ENCODE peak calls at places on chromosomes 5 and 9, in eight cellular contexts. One of them, this sample, is unnamed.

GRCh38 chr9:114099523-114100270 is 605 bp upstream of the KIF12 start:
- DNase-seq in breast epithelium: no peak
- DNase-seq in spleen: peak; percentile 47
- DNase-seq in endothelial cell of umbilical vein: no peak
- DNase-seq in stomach: no peak
- DNase-seq in GM12892: no peak
- DNase-seq in HCT116: no peak
- DNase-seq in vagina: no peak
- DNase-seq in this sample: no peak

GRCh38 chr5:59874675-59875074 is 18.9 kb downstream of the PDE4D start:
- DNase-seq in breast epithelium: no peak
- DNase-seq in spleen: no peak
- DNase-seq in endothelial cell of umbilical vein: no peak
- DNase-seq in stomach: no peak
- DNase-seq in GM12892: no peak
- DNase-seq in HCT116: no peak
- DNase-seq in vagina: no peak
- DNase-seq in this sample: no peak

GRCh38 chr5:67490543-67491321 is 294.1 kb upstream of the CD180 start:
- DNase-seq in breast epithelium: no peak
- DNase-seq in spleen: no peak
- DNase-seq in endothelial cell of umbilical vein: no peak
- DNase-seq in stomach: no peak
- DNase-seq in GM12892: no peak
- DNase-seq in HCT116: no peak
- DNase-seq in vagina: no peak
- DNase-seq in this sample: no peak

GRCh38 chr5:38208782-38209378 is 49.5 kb upstream of the EGFLAM start:
- DNase-seq in breast epithelium: no peak
- DNase-seq in spleen: no peak
- DNase-seq in endothelial cell of umbilical vein: peak; percentile 22
- DNase-seq in stomach: no peak
- DNase-seq in GM12892: no peak
- DNase-seq in HCT116: peak; percentile 47
- DNase-seq in vagina: no peak
- DNase-seq in this sample: peak; percentile 60

GRCh38 chr5:7667216-7667767 is 183.6 kb downstream of the CFAP90 start:
- DNase-seq in breast epithelium: no peak
- DNase-seq in spleen: no peak
- DNase-seq in endothelial cell of umbilical vein: no peak
- DNase-seq in stomach: no peak
- DNase-seq in GM12892: no peak
- DNase-seq in HCT116: no peak
- DNase-seq in vagina: no peak
- DNase-seq in this sample: no peak

GRCh38 chr9:127866535-127866934 is 10.9 kb downstream of the AK1 start:
- DNase-seq in breast epithelium: no peak
- DNase-seq in spleen: no peak
- DNase-seq in endothelial cell of umbilical vein: no peak
- DNase-seq in stomach: no peak
- DNase-seq in GM12892: no peak
- DNase-seq in HCT116: no peak
- DNase-seq in vagina: no peak
- DNase-seq in this sample: no peak

GRCh38 chr9:86098793-86099694 is at the start of gene GOLM1:
- DNase-seq in breast epithelium: no peak
- DNase-seq in spleen: peak; percentile 82
- DNase-seq in endothelial cell of umbilical vein: peak; percentile 58
- DNase-seq in stomach: peak; percentile 58
- DNase-seq in GM12892: peak; percentile 49
- DNase-seq in HCT116: no peak
- DNase-seq in vagina: no peak
- DNase-seq in this sample: no peak

GRCh38 chr5:144469106-144469505 is 298.4 kb downstream of the KCTD16 start:
- DNase-seq in breast epithelium: no peak
- DNase-seq in spleen: no peak
- DNase-seq in endothelial cell of umbilical vein: no peak
- DNase-seq in stomach: no peak
- DNase-seq in GM12892: no peak
- DNase-seq in HCT116: no peak
- DNase-seq in vagina: no peak
- DNase-seq in this sample: no peak

GRCh38 chr9:105072476-105072875 is 144.5 kb upstream of the ABCA1 start:
- DNase-seq in breast epithelium: no peak
- DNase-seq in spleen: no peak
- DNase-seq in endothelial cell of umbilical vein: no peak
- DNase-seq in stomach: no peak
- DNase-seq in GM12892: no peak
- DNase-seq in HCT116: no peak
- DNase-seq in vagina: no peak
- DNase-seq in this sample: no peak

GRCh38 chr5:14174235-14174636 is 31.1 kb downstream of the TRIO start:
- DNase-seq in breast epithelium: no peak
- DNase-seq in spleen: no peak
- DNase-seq in endothelial cell of umbilical vein: peak; percentile 57
- DNase-seq in stomach: no peak
- DNase-seq in GM12892: no peak
- DNase-seq in HCT116: no peak
- DNase-seq in vagina: no peak
- DNase-seq in this sample: no peak

GRCh38 chr9:92426501-92426900 is 2.2 kb upstream of the OMD start:
- DNase-seq in breast epithelium: no peak
- DNase-seq in spleen: no peak
- DNase-seq in endothelial cell of umbilical vein: no peak
- DNase-seq in stomach: no peak
- DNase-seq in GM12892: no peak
- DNase-seq in HCT116: no peak
- DNase-seq in vagina: no peak
- DNase-seq in this sample: no peak

GRCh38 chr9:127112056-127112455 is 10.4 kb downstream of the ANGPTL2 start:
- DNase-seq in breast epithelium: peak; percentile 67
- DNase-seq in spleen: no peak
- DNase-seq in endothelial cell of umbilical vein: no peak
- DNase-seq in stomach: peak; percentile 38
- DNase-seq in GM12892: no peak
- DNase-seq in HCT116: no peak
- DNase-seq in vagina: no peak
- DNase-seq in this sample: no peak

GRCh38 chr5:174817610-174818009 is 93.2 kb downstream of the MSX2 start:
- DNase-seq in breast epithelium: no peak
- DNase-seq in spleen: no peak
- DNase-seq in endothelial cell of umbilical vein: no peak
- DNase-seq in stomach: no peak
- DNase-seq in GM12892: no peak
- DNase-seq in HCT116: no peak
- DNase-seq in vagina: peak; percentile 8
- DNase-seq in this sample: no peak

GRCh38 chr9:135083831-135084230 is 3.6 kb upstream of the OLFM1 start:
- DNase-seq in breast epithelium: no peak
- DNase-seq in spleen: no peak
- DNase-seq in endothelial cell of umbilical vein: no peak
- DNase-seq in stomach: peak; percentile 53
- DNase-seq in GM12892: no peak
- DNase-seq in HCT116: no peak
- DNase-seq in vagina: no peak
- DNase-seq in this sample: no peak

GRCh38 chr9:13513710-13514444 is 234.4 kb upstream of the MPDZ start:
- DNase-seq in breast epithelium: peak; percentile 47
- DNase-seq in spleen: no peak
- DNase-seq in endothelial cell of umbilical vein: peak; percentile 9
- DNase-seq in stomach: no peak
- DNase-seq in GM12892: no peak
- DNase-seq in HCT116: no peak
- DNase-seq in vagina: no peak
- DNase-seq in this sample: no peak

GRCh38 chr5:165881259-165881658 is 2375.8 kb downstream of the MAT2B start:
- DNase-seq in breast epithelium: no peak
- DNase-seq in spleen: no peak
- DNase-seq in endothelial cell of umbilical vein: no peak
- DNase-seq in stomach: no peak
- DNase-seq in GM12892: no peak
- DNase-seq in HCT116: no peak
- DNase-seq in vagina: no peak
- DNase-seq in this sample: no peak

GRCh38 chr5:76380346-76381074 is 22.6 kb upstream of the IQGAP2 start:
- DNase-seq in breast epithelium: no peak
- DNase-seq in spleen: no peak
- DNase-seq in endothelial cell of umbilical vein: no peak
- DNase-seq in stomach: no peak
- DNase-seq in GM12892: no peak
- DNase-seq in HCT116: no peak
- DNase-seq in vagina: no peak
- DNase-seq in this sample: no peak

GRCh38 chr5:176875783-176876505 is 23.2 kb downstream of the HK3 start:
- DNase-seq in breast epithelium: no peak
- DNase-seq in spleen: no peak
- DNase-seq in endothelial cell of umbilical vein: no peak
- DNase-seq in stomach: no peak
- DNase-seq in GM12892: no peak
- DNase-seq in HCT116: no peak
- DNase-seq in vagina: no peak
- DNase-seq in this sample: no peak

GRCh38 chr5:24749701-24750100 is 104.9 kb upstream of the CDH10 start:
- DNase-seq in breast epithelium: no peak
- DNase-seq in spleen: no peak
- DNase-seq in endothelial cell of umbilical vein: no peak
- DNase-seq in stomach: no peak
- DNase-seq in GM12892: no peak
- DNase-seq in HCT116: no peak
- DNase-seq in vagina: no peak
- DNase-seq in this sample: no peak

GRCh38 chr5:102959055-102959454 is 160.9 kb downstream of the GIN1 start:
- DNase-seq in breast epithelium: no peak
- DNase-seq in spleen: no peak
- DNase-seq in endothelial cell of umbilical vein: peak; percentile 91
- DNase-seq in stomach: no peak
- DNase-seq in GM12892: no peak
- DNase-seq in HCT116: peak; percentile 92
- DNase-seq in vagina: no peak
- DNase-seq in this sample: no peak

GRCh38 chr9:100268271-100268670 is 84.5 kb downstream of the TEX10 start:
- DNase-seq in breast epithelium: no peak
- DNase-seq in spleen: no peak
- DNase-seq in endothelial cell of umbilical vein: no peak
- DNase-seq in stomach: no peak
- DNase-seq in GM12892: no peak
- DNase-seq in HCT116: no peak
- DNase-seq in vagina: no peak
- DNase-seq in this sample: no peak

DNA sequence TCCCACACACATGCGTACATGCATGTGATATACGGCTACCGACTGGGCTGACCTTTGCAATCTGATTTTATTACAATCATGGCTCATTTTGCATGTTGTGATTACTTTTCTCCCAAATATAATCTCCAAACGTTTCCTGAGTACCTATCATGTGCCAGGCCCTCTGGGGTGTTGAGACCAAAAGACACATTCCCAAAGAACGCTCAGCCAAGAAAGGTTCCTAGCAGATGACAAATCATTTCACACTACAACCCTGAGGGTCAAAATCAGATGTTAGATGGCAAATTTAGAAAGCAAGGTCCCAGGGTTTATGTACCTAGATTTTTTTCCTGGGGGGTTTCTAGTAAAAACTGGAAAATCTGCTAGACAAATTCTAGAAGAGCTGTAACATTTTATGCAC is 32.4 kb upstream of the SLC25A51 start:
- DNase-seq in breast epithelium: no peak
- DNase-seq in spleen: no peak
- DNase-seq in endothelial cell of umbilical vein: no peak
- DNase-seq in stomach: no peak
- DNase-seq in GM12892: no peak
- DNase-seq in HCT116: no peak
- DNase-seq in vagina: no peak
- DNase-seq in this sample: no peak
- TF ChIP-seq POLR2A in breast epithelium: no peak
- TF ChIP-seq POLR2A in spleen: no peak
- TF ChIP-seq POLR2A in endothelial cell of umbilical vein: no peak
- TF ChIP-seq POLR2A in stomach: no peak
- TF ChIP-seq POLR2A in GM12892: no peak
- TF ChIP-seq POLR2A in HCT116: no peak
- TF ChIP-seq POLR2A in vagina: no peak
- TF ChIP-seq POLR2A in this sample: no peak

DNA sequence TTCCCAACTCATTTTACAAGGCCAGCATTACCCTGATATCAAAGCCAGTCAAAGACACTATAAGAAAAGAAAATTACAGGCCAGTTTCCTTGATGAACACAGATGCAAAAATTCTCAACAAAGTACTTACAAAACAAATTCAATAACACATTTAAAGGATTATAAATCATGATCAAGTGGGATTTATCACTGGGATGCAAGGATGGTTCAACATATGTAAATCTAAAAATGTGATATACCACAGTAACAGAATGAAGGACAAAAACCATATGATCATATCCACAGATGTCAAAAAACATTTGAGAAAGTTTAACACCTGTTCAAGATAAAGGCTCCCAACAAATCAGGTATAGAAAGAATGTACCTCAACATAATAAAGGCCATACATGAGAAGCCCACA is 130.6 kb downstream of the NDUFS4 start:
- DNase-seq in breast epithelium: no peak
- DNase-seq in spleen: no peak
- DNase-seq in endothelial cell of umbilical vein: no peak
- DNase-seq in stomach: no peak
- DNase-seq in GM12892: no peak
- DNase-seq in HCT116: no peak
- DNase-seq in vagina: no peak
- DNase-seq in this sample: no peak
- TF ChIP-seq POLR2AphosphoS5 in breast epithelium: no peak
- TF ChIP-seq POLR2AphosphoS5 in spleen: no peak
- TF ChIP-seq POLR2AphosphoS5 in endothelial cell of umbilical vein: no peak
- TF ChIP-seq POLR2AphosphoS5 in stomach: no peak
- TF ChIP-seq POLR2AphosphoS5 in GM12892: no peak
- TF ChIP-seq POLR2AphosphoS5 in HCT116: no peak
- TF ChIP-seq POLR2AphosphoS5 in vagina: no peak
- TF ChIP-seq POLR2AphosphoS5 in this sample: no peak

GRCh38 chr9:19229725-19230355 is 653 bp upstream of the DENND4C start:
- DNase-seq in breast epithelium: no peak
- DNase-seq in spleen: peak; percentile 94
- DNase-seq in endothelial cell of umbilical vein: peak; percentile 72
- DNase-seq in stomach: no peak
- DNase-seq in GM12892: peak; percentile 53
- DNase-seq in HCT116: peak; percentile 36
- DNase-seq in vagina: peak; percentile 90
- DNase-seq in this sample: peak; percentile 95
- TF ChIP-seq POLR2A in breast epithelium: no peak
- TF ChIP-seq POLR2A in spleen: no peak
- TF ChIP-seq POLR2A in endothelial cell of umbilical vein: no peak
- TF ChIP-seq POLR2A in stomach: no peak
- TF ChIP-seq POLR2A in GM12892: peak; percentile 26
- TF ChIP-seq POLR2A in HCT116: no peak
- TF ChIP-seq POLR2A in vagina: no peak
- TF ChIP-seq POLR2A in this sample: no peak

DNA sequence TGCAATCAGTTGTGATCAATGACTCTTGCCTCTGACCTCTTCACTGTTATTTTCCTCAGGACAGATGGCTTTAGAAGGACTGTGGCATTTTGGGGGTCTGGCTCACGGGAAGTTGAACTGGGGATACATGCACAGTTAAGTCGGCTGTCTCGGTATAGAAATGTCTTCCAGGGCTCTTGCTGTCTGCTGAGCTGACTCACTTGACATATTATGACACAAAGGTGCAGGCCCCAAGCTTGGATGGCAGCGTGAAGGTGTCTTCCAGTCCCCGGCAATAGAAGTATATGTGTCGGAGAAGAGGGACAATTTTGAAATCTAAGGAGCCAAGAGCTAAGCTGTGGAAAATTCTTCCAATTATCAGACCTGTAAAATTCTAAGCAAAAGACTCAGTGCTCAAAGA is 9.8 kb upstream of the ARSI start:
- DNase-seq in breast epithelium: no peak
- DNase-seq in spleen: no peak
- DNase-seq in endothelial cell of umbilical vein: no peak
- DNase-seq in stomach: no peak
- DNase-seq in GM12892: no peak
- DNase-seq in HCT116: no peak
- DNase-seq in vagina: no peak
- DNase-seq in this sample: no peak
- TF ChIP-seq POLR2AphosphoS5 in breast epithelium: no peak
- TF ChIP-seq POLR2AphosphoS5 in spleen: no peak
- TF ChIP-seq POLR2AphosphoS5 in endothelial cell of umbilical vein: no peak
- TF ChIP-seq POLR2AphosphoS5 in stomach: no peak
- TF ChIP-seq POLR2AphosphoS5 in GM12892: no peak
- TF ChIP-seq POLR2AphosphoS5 in HCT116: no peak
- TF ChIP-seq POLR2AphosphoS5 in vagina: no peak
- TF ChIP-seq POLR2AphosphoS5 in this sample: no peak